ENCODE peak calls at places on chromosome 21, in six cellular contexts. O, Z, K, X, R and P are unnamed samples.

GRCh38 chr21:21003701-21004100 is 5.5 kb downstream of the NCAM2 start:
- DNase-seq in O (peak), Z (peak), K (no peak), X (peak), R (no peak), P (peak)

GRCh38 chr21:37687001-37687400 is 229.3 kb downstream of the KCNJ6 start:
- DNase-seq in O (no peak), Z (no peak), K (no peak), X (peak), R (no peak), P (peak)

GRCh38 chr21:28633803-28634572 is 358.7 kb downstream of the LTN1 start:
- DNase-seq in O (no peak), Z (peak), K (peak), X (no peak), R (no peak), P (peak)

GRCh38 chr21:26449161-26449560 is 123.9 kb downstream of the CYYR1 start:
- DNase-seq in O (peak), Z (peak), K (peak), X (no peak), R (no peak), P (peak)

GRCh38 chr21:18663663-18664062 is 260.1 kb upstream of the TMPRSS15 start:
- DNase-seq in O (no peak), Z (no peak), K (no peak), X (no peak), R (no peak), P (no peak)

GRCh38 chr21:44874497-44875331 is 1.2 kb upstream of the PTTG1IP start:
- DNase-seq in O (peak), Z (no peak), K (no peak), X (peak), R (peak), P (peak)

GRCh38 chr21:45950740-45951515 is 30.6 kb upstream of the COL6A1 start:
- DNase-seq in O (peak), Z (peak), K (peak), X (no peak), R (no peak), P (peak)

GRCh38 chr21:17609681-17610080 is 3.0 kb downstream of the BTG3 start:
- DNase-seq in O (no peak), Z (no peak), K (no peak), X (no peak), R (no peak), P (no peak)

GRCh38 chr21:18049461-18049860 is 195.2 kb upstream of the CHODL start:
- DNase-seq in O (no peak), Z (no peak), K (no peak), X (no peak), R (no peak), P (no peak)

GRCh38 chr21:37072988-37073416 is at the start of the genes PIGP and TTC3:
- DNase-seq in O (peak), Z (peak), K (peak), X (peak), R (peak), P (peak)

GRCh38 chr21:40054403-40054802 is 187.2 kb downstream of the PCP4 start:
- DNase-seq in O (peak), Z (no peak), K (peak), X (no peak), R (no peak), P (no peak)

GRCh38 chr21:42593815-42594157 is 59.6 kb upstream of the PDE9A start:
- DNase-seq in O (no peak), Z (no peak), K (no peak), X (no peak), R (no peak), P (no peak)

GRCh38 chr21:46150491-46151121 is 4.8 kb downstream of the FTCD start:
- DNase-seq in O (no peak), Z (no peak), K (no peak), X (no peak), R (no peak), P (no peak)

GRCh38 chr21:37155216-37155615 is 82.2 kb downstream of the TTC3 start:
- DNase-seq in O (no peak), Z (peak), K (peak), X (peak), R (no peak), P (peak)

GRCh38 chr21:46183910-46184624 is at the start of gene SPATC1L:
- DNase-seq in O (peak), Z (peak), K (peak), X (peak), R (no peak), P (peak)

GRCh38 chr21:42495765-42496119 is 282 bp downstream of the RSPH1 start:
- DNase-seq in O (peak), Z (no peak), K (no peak), X (peak), R (peak), P (no peak)

GRCh38 chr21:20737227-20737626 is 261.0 kb upstream of the NCAM2 start:
- DNase-seq in O (no peak), Z (no peak), K (no peak), X (no peak), R (no peak), P (no peak)

GRCh38 chr21:31264574-31264973 is 79.5 kb downstream of the TIAM1 start:
- DNase-seq in O (no peak), Z (no peak), K (no peak), X (no peak), R (no peak), P (no peak)

GRCh38 chr21:44399151-44399954 is 45.9 kb downstream of the TRPM2 start:
- DNase-seq in O (peak), Z (no peak), K (no peak), X (no peak), R (no peak), P (no peak)

GRCh38 chr21:45420623-45421041 is 15.7 kb downstream of the COL18A1 start:
- DNase-seq in O (peak), Z (no peak), K (no peak), X (no peak), R (no peak), P (no peak)

GRCh38 chr21:16870116-16870515 is 642.7 kb upstream of the CXADR start:
- DNase-seq in O (peak), Z (peak), K (no peak), X (no peak), R (no peak), P (peak)

GRCh38 chr21:43573921-43574320 is 85.4 kb downstream of the HSF2BP start:
- DNase-seq in O (no peak), Z (no peak), K (no peak), X (no peak), R (no peak), P (no peak)

GRCh38 chr21:29145837-29146453 is 15.5 kb downstream of the MAP3K7CL start:
- DNase-seq in O (no peak), Z (no peak), K (no peak), X (no peak), R (no peak), P (no peak)

GRCh38 chr21:46022551-46023107 is 41.1 kb downstream of the COL6A1 start:
- DNase-seq in O (peak), Z (no peak), K (no peak), X (no peak), R (peak), P (peak)

GRCh38 chr21:33313611-33314010 is 11.2 kb upstream of the IFNAR1 start:
- DNase-seq in O (no peak), Z (no peak), K (no peak), X (no peak), R (no peak), P (no peak)

GRCh38 chr21:15793547-15794235 is 63.9 kb downstream of the USP25 start:
- DNase-seq in O (no peak), Z (peak), K (no peak), X (no peak), R (no peak), P (peak)

GRCh38 chr21:41832230-41833137 is 46.7 kb downstream of the PRDM15 start:
- DNase-seq in O (no peak), Z (no peak), K (no peak), X (no peak), R (no peak), P (no peak)

GRCh38 chr21:46158666-46159300 is 3.4 kb upstream of the FTCD start:
- DNase-seq in O (peak), Z (no peak), K (no peak), X (no peak), R (no peak), P (no peak)

GRCh38 chr21:46184625-46185555 is 631 bp upstream of the SPATC1L start:
- DNase-seq in O (peak), Z (peak), K (peak), X (peak), R (peak), P (peak)

GRCh38 chr21:46355161-46356004 is 31.4 kb downstream of the PCNT start:
- DNase-seq in O (no peak), Z (no peak), K (no peak), X (no peak), R (no peak), P (no peak)

GRCh38 chr21:38696617-38697016 is 109.1 kb upstream of the ETS2 start:
- DNase-seq in O (no peak), Z (no peak), K (no peak), X (peak), R (no peak), P (no peak)

GRCh38 chr21:38699048-38699447 is 106.7 kb upstream of the ETS2 start:
- DNase-seq in O (no peak), Z (no peak), K (no peak), X (peak), R (no peak), P (no peak)

GRCh38 chr21:38702196-38702595 is 103.5 kb upstream of the ETS2 start:
- DNase-seq in O (no peak), Z (no peak), K (no peak), X (no peak), R (no peak), P (no peak)
- H3K4me3 ChIP-seq in O (no peak), Z (no peak), K (no peak), X (no peak), R (no peak), P (no peak)

DNA sequence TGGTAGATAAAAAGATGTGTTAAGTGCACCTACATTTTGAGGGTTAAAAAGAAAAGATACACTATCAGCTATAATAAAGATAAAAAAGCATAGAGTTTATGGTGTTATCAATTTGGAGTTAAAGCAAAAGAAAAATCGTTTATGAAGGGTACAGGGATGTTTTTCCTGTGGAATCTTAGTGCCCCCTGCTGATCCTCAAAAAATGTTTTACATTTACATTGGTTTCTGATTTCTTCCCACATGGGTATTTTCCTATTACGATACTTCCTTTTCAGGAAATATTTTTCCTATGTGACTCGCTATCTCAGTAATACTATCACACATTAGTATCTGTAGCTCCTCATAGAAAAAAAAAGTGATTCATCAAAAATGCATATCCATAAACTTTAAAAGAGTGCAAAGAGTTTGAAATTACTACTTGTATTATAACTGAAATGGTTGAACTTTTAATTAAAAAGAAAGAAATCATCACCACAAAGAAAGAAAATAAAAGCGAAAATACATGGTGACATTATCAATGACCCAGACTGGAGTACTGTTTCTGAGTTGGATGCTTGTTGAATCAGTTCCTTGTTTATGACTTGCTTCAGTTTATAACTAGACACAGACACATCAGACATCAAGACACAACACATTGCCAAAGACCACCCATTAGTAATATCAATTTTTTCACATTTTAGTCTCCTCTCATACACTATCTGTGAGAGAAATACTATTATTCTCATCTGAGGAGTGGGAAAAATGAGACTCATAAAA is 293.2 kb downstream of the MRPL39 start:
- DNase-seq in O (no peak), Z (peak), K (peak), X (no peak), R (no peak), P (peak)
- TF ChIP-seq CTCF in O (peak), Z (peak), K (peak), X (no peak), R (no peak), P (peak)

GRCh38 chr21:14522689-14523088 is 23.4 kb downstream of the SAMSN1 start:
- DNase-seq in O (no peak), Z (no peak), K (no peak), X (no peak), R (no peak), P (no peak)
- H3K4me3 ChIP-seq in O (no peak), Z (no peak), K (no peak), X (no peak), R (no peak), P (no peak)

GRCh38 chr21:35857082-35857481 is 203.2 kb downstream of the SETD4 start:
- DNase-seq in O (peak), Z (no peak), K (no peak), X (no peak), R (no peak), P (peak)
- TF ChIP-seq CTCF in O (no peak), Z (no peak), K (no peak), X (no peak), R (no peak), P (no peak)

GRCh38 chr21:35027558-35028450 is 21.3 kb downstream of the RUNX1 start:
- DNase-seq in O (no peak), Z (no peak), K (no peak), X (peak), R (no peak), P (no peak)
- H3K4me3 ChIP-seq in O (no peak), Z (no peak), K (no peak), X (no peak), R (no peak), P (no peak)